ENCODE peak calls at places on chromosome 16, in six cellular contexts. F is A549, D is K562, R is GM12878, W is H1, B is HepG2. K is an unnamed sample.

GRCh38 chr16:84370723-84371552 is 2.6 kb downstream of the ATP2C2 start:
- DNase-seq in F (no peak), D (no peak), R (no peak), W (no peak), B (no peak), K (no peak)

GRCh38 chr16:84593825-84594724 is 23.8 kb downstream of the COTL1 start:
- DNase-seq in F (no peak), D (peak; percentile 73), R (peak; percentile 99), W (no peak), B (peak; percentile 36), K (no peak)

GRCh38 chr16:21565816-21566669 is 33.3 kb upstream of the METTL9 start:
- DNase-seq in F (no peak), D (no peak), R (no peak), W (no peak), B (peak; percentile 92), K (no peak)

GRCh38 chr16:86530251-86531192 is 20.2 kb downstream of the FOXF1 start:
- DNase-seq in F (no peak), D (no peak), R (no peak), W (no peak), B (no peak), K (no peak)

GRCh38 chr16:3001316-3001715 is 11.4 kb upstream of the CLDN9 start:
- DNase-seq in F (no peak), D (no peak), R (no peak), W (no peak), B (no peak), K (no peak)

GRCh38 chr16:11985250-11985649 is 8.7 kb downstream of the SNX29 start:
- DNase-seq in F (no peak), D (no peak), R (no peak), W (no peak), B (no peak), K (no peak)

GRCh38 chr16:4656221-4656620 is 31.6 kb downstream of the MGRN1 start:
- DNase-seq in F (no peak), D (no peak), R (no peak), W (no peak), B (no peak), K (no peak)

GRCh38 chr16:19853132-19853972 is 31.3 kb downstream of the GPRC5B start:
- DNase-seq in F (no peak), D (no peak), R (no peak), W (no peak), B (no peak), K (no peak)

GRCh38 chr16:70681382-70682238 is 4.2 kb downstream of the MTSS2 start:
- DNase-seq in F (no peak), D (no peak), R (no peak), W (no peak), B (peak; percentile 92), K (no peak)

GRCh38 chr16:12021578-12022265 is 45.2 kb downstream of the SNX29 start:
- DNase-seq in F (no peak), D (no peak), R (no peak), W (no peak), B (no peak), K (no peak)

GRCh38 chr16:67034478-67034877 is 5.5 kb downstream of the CBFB start:
- DNase-seq in F (no peak), D (no peak), R (no peak), W (no peak), B (no peak), K (peak; percentile 66)

DNA sequence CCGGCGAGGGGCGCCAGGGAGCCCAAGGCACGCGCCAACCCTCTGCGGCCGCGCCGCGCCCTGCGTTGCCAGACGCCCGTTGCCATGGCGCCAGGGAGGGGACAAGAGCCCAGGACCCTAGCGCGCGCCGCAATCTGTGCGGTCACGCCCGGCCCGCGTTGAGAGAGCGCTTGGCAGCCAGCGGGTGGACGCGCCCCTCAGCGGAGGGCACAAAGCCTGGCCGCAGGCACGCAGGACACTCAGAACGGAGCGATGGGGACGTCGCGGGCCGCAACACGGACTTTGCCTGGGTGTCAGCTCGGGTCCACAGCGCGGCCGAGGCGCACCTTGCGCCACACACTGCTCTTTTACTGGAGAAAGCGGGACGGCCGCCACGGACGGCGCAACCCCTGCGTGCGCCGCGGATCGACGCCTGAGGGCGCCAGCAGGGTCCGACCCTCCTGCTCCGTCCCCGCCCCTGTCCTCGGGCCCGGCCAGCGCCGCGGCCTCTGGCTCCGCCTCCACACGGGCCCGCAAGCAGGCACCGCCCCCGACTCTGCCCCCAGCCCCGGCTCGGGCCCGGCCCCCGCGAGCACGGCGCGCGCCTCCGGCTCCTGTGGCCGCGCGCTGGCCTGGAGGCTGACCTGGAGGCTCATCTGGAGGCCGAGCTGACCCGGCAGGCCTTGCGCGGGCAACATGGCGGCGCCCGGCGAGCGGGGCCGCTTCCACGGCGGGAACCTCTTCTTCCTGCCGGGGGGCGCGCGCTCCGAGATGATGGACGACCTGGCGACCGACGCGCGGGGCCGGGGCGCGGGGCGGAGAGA is at the start of gene GFER:
- DNase-seq in F (peak; percentile 96), D (peak; percentile 98), R (peak; percentile 43), W (peak; percentile 81), B (peak; percentile 81), K (peak; percentile 93)
- TF ChIP-seq POLR2A in F (peak; percentile 85), D (peak; percentile 74), R (peak; percentile 87), W (peak; percentile 93), B (peak; percentile 58), K (peak; percentile 75)

DNA sequence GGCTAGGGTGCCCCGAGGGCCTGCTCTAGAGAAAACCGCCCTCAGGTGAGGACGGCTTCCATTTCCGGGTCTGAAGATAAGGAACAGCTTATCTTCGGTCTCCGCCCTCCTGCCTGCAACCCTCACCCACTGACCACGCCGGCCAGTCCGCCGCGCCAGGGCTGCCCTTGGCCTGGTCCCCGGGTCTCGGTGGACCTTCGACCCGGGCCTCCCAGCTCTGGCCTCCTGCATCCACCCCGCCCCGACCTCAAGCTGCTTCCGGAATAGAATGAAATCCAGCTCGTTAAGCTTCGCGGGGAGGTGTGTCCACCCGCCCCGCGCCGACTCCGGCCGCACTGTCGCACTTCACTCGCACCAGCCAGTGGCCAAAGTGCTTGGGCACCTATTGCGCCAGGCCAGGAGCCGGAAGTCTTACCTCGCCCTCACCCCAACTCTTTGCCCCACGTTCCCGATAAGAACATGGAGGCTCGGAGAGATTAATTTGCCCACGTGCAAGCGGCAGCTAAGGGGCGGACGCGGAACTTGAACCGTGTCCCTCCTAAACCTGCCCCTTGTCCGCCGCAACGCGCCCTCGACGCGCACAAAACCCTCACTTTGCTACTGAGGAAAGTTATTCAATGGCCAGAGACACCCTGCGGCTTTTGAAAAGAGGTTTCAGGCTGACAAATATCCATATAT is 742 bp upstream of the MMP15 start:
- DNase-seq in F (peak; percentile 25), D (peak; percentile 80), R (no peak), W (no peak), B (peak; percentile 92), K (no peak)
- TF ChIP-seq CEBPB in F (no peak), D (peak; percentile 35), R (no peak), W (no peak), B (peak; percentile 93), K (no peak)

GRCh38 chr16:48583075-48584065 is 26.6 kb downstream of the N4BP1 start:
- DNase-seq in F (no peak), D (no peak), R (no peak), W (no peak), B (no peak), K (no peak)
- TF ChIP-seq RFX5 in F (no peak), D (no peak), R (no peak), W (no peak), B (no peak), K (no peak)

DNA sequence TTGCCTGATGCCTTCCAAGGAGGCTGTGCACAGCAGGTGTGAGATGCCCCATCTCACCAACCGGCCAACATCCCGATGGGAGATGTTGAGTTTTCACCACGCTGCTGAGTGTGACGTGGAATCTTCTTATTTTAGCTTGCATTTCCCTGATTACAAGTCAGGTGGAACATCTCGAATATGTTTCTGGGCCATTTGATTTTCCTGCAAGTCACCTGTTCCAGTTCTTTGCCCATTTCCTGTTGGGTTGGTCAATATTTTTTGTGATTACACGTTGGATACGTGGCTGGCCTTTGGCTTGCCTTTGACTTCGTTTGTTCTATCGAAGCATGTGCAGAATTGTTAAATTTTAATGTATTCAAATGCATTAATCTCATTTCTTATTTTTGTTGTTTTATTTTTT is 8.3 kb upstream of the CDH15 start:
- DNase-seq in F (no peak), D (no peak), R (no peak), W (no peak), B (no peak), K (no peak)
- TF ChIP-seq POLR2A in F (no peak), D (no peak), R (no peak), W (no peak), B (no peak), K (no peak)